ENCODE peak calls at places on chromosomes 16 and 17, in seven cellular contexts. Z is naive thymus-derived CD4-positive, alpha-beta T cell; Y is psoas muscle; J is ovary; D is sigmoid colon; A is CD8-positive, alpha-beta memory T cell; R is H9. N is an unnamed sample. For H3K4me1, the result is how much of the 10 kb centered on the place peaks cover.

GRCh38 chr16:89132194-89133005 is 38.7 kb downstream of the ACSF3 start:
- DNase-seq in Z (no peak), Y (no peak), J (peak), D (no peak), A (no peak), R (no peak), N (no peak)

GRCh38 chr17:74603746-74604145 is 11.7 kb upstream of the CD300LD start:
- DNase-seq in Z (no peak), Y (no peak), J (no peak), D (no peak), A (no peak), R (no peak), N (no peak)

GRCh38 chr17:61400786-61401279 is 1.2 kb downstream of the TBX2 start:
- DNase-seq in Z (no peak), Y (no peak), J (no peak), D (peak), A (no peak), R (no peak), N (peak)

GRCh38 chr16:660459-661183 is 7.3 kb upstream of the RHOT2 start:
- DNase-seq in Z (peak), Y (peak), J (peak), D (peak), A (peak), R (peak), N (peak)

GRCh38 chr17:27390540-27390939 is 65.7 kb upstream of the KSR1 start:
- DNase-seq in Z (no peak), Y (no peak), J (no peak), D (no peak), A (no peak), R (no peak), N (peak)

GRCh38 chr16:4899474-4899846 is 37.5 kb downstream of the PPL start:
- DNase-seq in Z (no peak), Y (no peak), J (no peak), D (no peak), A (no peak), R (no peak), N (no peak)

GRCh38 chr17:2357931-2358434 is 20.7 kb downstream of the SGSM2 start:
- DNase-seq in Z (no peak), Y (no peak), J (no peak), D (no peak), A (no peak), R (no peak), N (no peak)

GRCh38 chr16:17431904-17432625 is 38.7 kb downstream of the XYLT1 start:
- DNase-seq in Z (no peak), Y (no peak), J (no peak), D (no peak), A (no peak), R (no peak), N (no peak)

GRCh38 chr16:30948956-30949654 is at the start of gene ORAI3:
- DNase-seq in Z (peak), Y (peak), J (peak), D (peak), A (peak), R (peak), N (peak)

GRCh38 chr17:37821025-37821713 is 76.3 kb upstream of the HNF1B start:
- DNase-seq in Z (no peak), Y (no peak), J (no peak), D (no peak), A (no peak), R (no peak), N (peak)
- H3K4me1 ChIP-seq in Z (under half), Y (under half), J (under half), D (under half), A (under half), R (under half), N (under half)

GRCh38 chr17:37110012-37110701 is 161.4 kb downstream of the AATF start:
- DNase-seq in Z (no peak), Y (no peak), J (no peak), D (no peak), A (no peak), R (peak), N (no peak)

GRCh38 chr17:37111329-37111728 is 162.6 kb downstream of the AATF start:
- DNase-seq in Z (no peak), Y (no peak), J (no peak), D (no peak), A (no peak), R (no peak), N (peak)

GRCh38 chr17:37106049-37106448 is 157.3 kb downstream of the AATF start:
- DNase-seq in Z (no peak), Y (no peak), J (no peak), D (no peak), A (no peak), R (no peak), N (no peak)

GRCh38 chr17:37110816-37111215 is 162.1 kb downstream of the AATF start:
- DNase-seq in Z (no peak), Y (no peak), J (no peak), D (no peak), A (no peak), R (peak), N (peak)

GRCh38 chr17:37107406-37108083 is 158.8 kb downstream of the AATF start:
- DNase-seq in Z (no peak), Y (peak), J (peak), D (peak), A (no peak), R (peak), N (peak)
- H3K4me1 ChIP-seq in Z (under half), Y (under half), J (under half), D (under half), A (under half), R (under half), N (under half)

GRCh38 chr16:69365901-69366300 is 14.3 kb upstream of the TMED6 start:
- DNase-seq in Z (no peak), Y (no peak), J (no peak), D (no peak), A (no peak), R (no peak), N (no peak)
- H3K4me1 ChIP-seq in Z (under half), Y (under half), J (under half), D (under half), A (under half), R (under half), N (under half)

DNA sequence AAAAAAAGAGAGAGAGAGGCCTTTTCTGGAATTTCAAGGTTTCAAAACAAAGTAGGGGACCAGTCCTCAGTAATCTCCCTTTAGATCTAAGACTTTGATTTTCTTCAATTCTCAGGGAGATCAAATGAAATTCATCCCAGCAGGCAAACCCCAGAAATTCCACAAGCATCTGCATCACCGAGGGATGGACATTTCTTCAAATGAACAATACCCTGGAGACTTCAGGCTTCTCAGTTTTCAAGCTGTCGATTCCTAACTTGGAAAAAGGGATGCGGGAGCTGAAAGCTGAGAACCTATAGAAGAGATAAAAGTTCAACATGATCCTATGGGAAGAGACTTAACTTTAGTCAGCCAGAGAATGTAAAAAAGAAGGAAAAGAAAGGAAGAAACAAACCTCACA is 296.9 kb upstream of the CDH5 start:
- DNase-seq in Z (no peak), Y (no peak), J (no peak), D (no peak), A (no peak), R (no peak), N (no peak)
- H3K4me1 ChIP-seq in Z (under half), Y (under half), J (under half), D (under half), A (under half), R (under half), N (under half)

GRCh38 chr16:81625544-81626152 is 153.4 kb upstream of the PLCG2 start:
- DNase-seq in Z (no peak), Y (no peak), J (no peak), D (peak), A (no peak), R (no peak), N (no peak)

GRCh38 chr16:81624718-81625543 is 154.2 kb upstream of the PLCG2 start:
- DNase-seq in Z (no peak), Y (no peak), J (no peak), D (no peak), A (no peak), R (no peak), N (no peak)

GRCh38 chr16:81621496-81621895 is 157.6 kb upstream of the PLCG2 start:
- DNase-seq in Z (no peak), Y (no peak), J (no peak), D (no peak), A (no peak), R (no peak), N (no peak)

GRCh38 chr16:81626181-81626674 is 152.9 kb upstream of the PLCG2 start:
- DNase-seq in Z (no peak), Y (no peak), J (no peak), D (no peak), A (no peak), R (no peak), N (no peak)

GRCh38 chr16:81623365-81624102 is 155.6 kb upstream of the PLCG2 start:
- DNase-seq in Z (no peak), Y (no peak), J (no peak), D (no peak), A (peak), R (no peak), N (peak)
- H3K4me1 ChIP-seq in Z (under half), Y (under half), J (under half), D (under half), A (under half), R (under half), N (under half)

DNA sequence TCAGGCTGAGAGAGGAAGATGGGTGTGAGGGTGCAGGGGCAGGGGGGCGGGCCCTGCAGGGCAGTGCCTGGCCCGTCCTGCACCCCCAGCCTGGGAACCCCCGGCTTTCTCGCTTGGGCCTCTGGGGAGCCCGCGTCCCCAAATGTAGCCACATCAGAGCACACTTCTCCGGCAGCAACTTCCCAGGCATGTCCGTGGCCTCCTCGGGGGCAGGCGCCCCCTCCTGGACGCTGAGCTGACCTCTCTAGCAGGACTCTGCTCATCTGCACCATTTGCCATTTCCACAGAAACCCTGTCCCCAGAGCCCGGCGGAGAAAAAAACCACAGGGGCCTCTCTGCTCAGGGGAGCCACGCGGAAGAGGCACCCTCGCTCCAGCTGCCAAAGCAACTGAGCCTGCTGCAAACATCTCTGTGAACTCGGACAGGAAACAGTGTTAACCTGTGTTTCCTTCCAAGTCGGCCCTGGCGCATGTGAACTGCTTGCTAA is 63.4 kb downstream of the KLHDC4 start:
- DNase-seq in Z (no peak), Y (no peak), J (no peak), D (no peak), A (no peak), R (peak), N (peak)
- H3K4me1 ChIP-seq in Z (under half), Y (under half), J (under half), D (under half), A (under half), R (under half), N (under half)